ENCODE peak calls at places on chromosomes 12 and 14, in five cellular contexts. B is RWPE1, Z is tibial nerve, D is neural crest cell, S is choroid plexus epithelial cell. O is an unnamed sample.

GRCh38 chr12:65779946-65780345 is 44.3 kb upstream of the HMGA2 start:
- DNase-seq in S (no peak), Z (no peak), B (no peak), D (no peak), O (no peak)

GRCh38 chr12:27382126-27382795 is 49.6 kb downstream of the BMAL2 start:
- DNase-seq in B (no peak), Z (no peak), S (peak; percentile 11), D (no peak), O (no peak)

GRCh38 chr12:25249951-25250738 is 584 bp downstream of the KRAS start:
- DNase-seq in B (peak; percentile 17), D (peak; percentile 27), Z (peak; percentile 10), S (peak; percentile 23), O (peak; percentile 26)

GRCh38 chr14:88834883-88835431 is 10.5 kb downstream of the TTC8 start:
- DNase-seq in Z (no peak), S (peak; percentile 80), D (no peak), B (no peak), O (peak; percentile 26)

GRCh38 chr12:51661199-51661598 is 70.2 kb downstream of the SCN8A start:
- DNase-seq in D (no peak), Z (no peak), S (peak; percentile 1), B (no peak), O (no peak)

GRCh38 chr12:104130760-104131159 is 7.2 kb downstream of the NFYB start:
- DNase-seq in S (no peak), Z (no peak), B (no peak), D (no peak), O (no peak)

GRCh38 chr12:3119745-3120660 is 42.8 kb downstream of the TSPAN9 start:
- DNase-seq in S (peak; percentile 20), D (no peak), Z (no peak), B (peak; percentile 39), O (peak; percentile 78)

GRCh38 chr14:104786091-104786586 is 9.4 kb downstream of the AKT1 start:
- DNase-seq in S (no peak), B (no peak), Z (no peak), D (no peak), O (no peak)

GRCh38 chr12:111408686-111409402 is 3.1 kb downstream of the SH2B3 start:
- DNase-seq in B (no peak), Z (no peak), D (no peak), S (no peak), O (no peak)

GRCh38 chr12:55828357-55828756 is 1.0 kb downstream of the DNAJC14 start:
- DNase-seq in B (no peak), Z (no peak), D (no peak), S (no peak), O (no peak)

GRCh38 chr12:105466901-105467598 is 136.6 kb downstream of the C12orf75 start:
- DNase-seq in B (no peak), D (no peak), S (peak; percentile 52), Z (no peak), O (no peak)

GRCh38 chr12:91382081-91382543 is 199.5 kb upstream of the DCN start:
- DNase-seq in B (peak; percentile 39), Z (peak; percentile 96), S (peak; percentile 90), D (peak; percentile 96), O (peak; percentile 84)

GRCh38 chr12:100290016-100290415 is 23.0 kb downstream of the SCYL2 start:
- DNase-seq in S (no peak), B (no peak), Z (no peak), D (no peak), O (no peak)

GRCh38 chr12:89383235-89384049 is 31.1 kb upstream of the DUSP6 start:
- DNase-seq in D (no peak), S (no peak), B (no peak), Z (peak; percentile 23), O (no peak)

GRCh38 chr12:117439531-117440001 is 78.1 kb upstream of the NOS1 start:
- DNase-seq in S (no peak), D (no peak), B (no peak), Z (no peak), O (no peak)
- TF ChIP-seq CTCF in S (no peak), D (no peak), B (no peak), Z (no peak), O (no peak)

GRCh38 chr12:57229041-57229633 is 374 bp upstream of the SHMT2 start:
- DNase-seq in B (no peak), D (no peak), S (no peak), Z (no peak), O (no peak)
- TF ChIP-seq CTCF in B (no peak), D (no peak), S (peak; percentile 8), Z (no peak), O (peak; percentile 13)

DNA sequence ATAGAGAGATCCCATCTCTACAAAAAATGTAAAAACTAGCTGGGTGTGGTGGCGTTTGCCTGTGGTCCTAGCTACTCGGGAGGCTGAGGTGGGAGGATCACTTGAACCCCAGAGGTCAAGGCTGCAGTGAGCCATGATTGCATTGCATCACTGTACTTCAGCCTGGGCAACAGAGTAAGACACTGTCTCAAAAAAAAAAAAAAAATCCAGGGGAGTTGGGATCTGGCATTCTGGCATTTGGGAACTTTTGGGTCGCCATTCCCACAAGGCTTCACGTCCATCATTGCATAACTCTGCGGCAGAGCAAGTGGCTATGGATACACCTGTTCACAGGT is 34.7 kb upstream of the FAM181A start:
- DNase-seq in S (no peak), D (no peak), Z (no peak), B (no peak), O (no peak)
- TF ChIP-seq CTCF in S (no peak), D (no peak), Z (no peak), B (no peak), O (no peak)

DNA sequence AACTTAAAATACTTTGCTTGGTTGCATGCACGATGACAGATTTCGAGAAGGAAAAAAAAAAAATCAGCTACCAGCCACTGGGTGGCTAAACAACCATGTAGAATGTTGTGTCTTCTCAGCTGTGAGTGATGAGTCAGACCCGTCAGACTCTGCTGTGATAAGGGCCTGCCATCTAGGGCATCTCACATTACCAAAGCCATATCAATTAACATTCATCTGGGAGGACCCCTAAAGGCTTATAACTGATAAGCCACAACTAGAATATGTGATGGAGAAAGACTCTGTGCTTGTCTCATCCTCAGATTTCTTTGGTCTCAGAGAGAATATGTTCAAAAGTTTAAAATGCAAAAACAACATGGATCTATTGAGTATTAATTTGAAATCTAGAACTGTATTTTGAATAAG is 111.5 kb downstream of the PAX9 start:
- DNase-seq in Z (no peak), D (no peak), S (peak; percentile 57), B (peak; percentile 42), O (peak; percentile 56)
- TF ChIP-seq CTCF in Z (no peak), D (peak; percentile 49), S (peak; percentile 44), B (no peak), O (peak; percentile 34)

GRCh38 chr14:106455026-106455425 is 928.6 kb downstream of the TMEM121 start:
- DNase-seq in D (no peak), B (no peak), S (no peak), Z (no peak), O (no peak)

GRCh38 chr14:106460916-106461315 is 934.5 kb downstream of the TMEM121 start:
- DNase-seq in B (no peak), D (no peak), S (no peak), Z (no peak), O (no peak)

GRCh38 chr14:106459971-106460730 is 933.8 kb downstream of the TMEM121 start:
- DNase-seq in Z (no peak), S (no peak), D (no peak), B (peak; percentile 3), O (peak; percentile 37)
- TF ChIP-seq CTCF in Z (no peak), S (no peak), D (no peak), B (peak; percentile 17), O (peak; percentile 37)